ENCODE peak calls at places on chromosomes 16 and 17, in four cellular contexts. C is HL-60, Y is GM12878, L is K562. O is an unnamed sample.

GRCh38 chr16:29994613-29995329 is 646 bp downstream of the HIRIP3 start:
- DNase-seq in Y (no peak), L (peak; percentile 90), C (peak; percentile 73), O (no peak)

GRCh38 chr17:60398227-60398959 is 6.5 kb upstream of the USP32 start:
- DNase-seq in C (no peak), L (no peak), Y (peak; percentile 71), O (no peak)

GRCh38 chr17:149897-150575 is 12.7 kb downstream of the SCGB1C2 start:
- DNase-seq in L (no peak), Y (no peak), C (no peak), O (no peak)

GRCh38 chr17:45413498-45413923 is 19.2 kb downstream of the ARHGAP27 start:
- DNase-seq in Y (no peak), C (no peak), L (no peak), O (no peak)

GRCh38 chr16:50699345-50700159 is 6.1 kb downstream of the NOD2 start:
- DNase-seq in L (no peak), Y (no peak), C (peak; percentile 82), O (no peak)

GRCh38 chr17:47872651-47873161 is 21.7 kb upstream of the SP6 start:
- DNase-seq in Y (no peak), L (no peak), C (no peak), O (no peak)

GRCh38 chr17:30788918-30789317 is 35.6 kb downstream of the CRLF3 start:
- DNase-seq in C (no peak), Y (no peak), L (no peak), O (no peak)

GRCh38 chr16:72129976-72130656 is 36.5 kb downstream of the DHX38 start:
- DNase-seq in L (no peak), C (no peak), Y (no peak), O (no peak)

GRCh38 chr16:4213721-4214120 is 28.2 kb downstream of the SRL start:
- DNase-seq in C (no peak), Y (no peak), L (no peak), O (no peak)

GRCh38 chr17:72308744-72309395 is 188.1 kb downstream of the SOX9 start:
- DNase-seq in Y (no peak), L (no peak), C (no peak), O (no peak)

GRCh38 chr16:30476991-30477390 is 4.4 kb downstream of the ITGAL start:
- DNase-seq in C (no peak), L (no peak), Y (no peak), O (no peak)

GRCh38 chr17:8965394-8966168 is at the start of gene PIK3R5:
- DNase-seq in C (peak; percentile 69), Y (no peak), L (peak; percentile 77), O (peak; percentile 93)

GRCh38 chr17:8966926-8967325 is 1.4 kb upstream of the PIK3R5 start:
- DNase-seq in Y (no peak), L (no peak), C (no peak), O (no peak)

GRCh38 chr17:8963665-8964258 is 1.7 kb downstream of the PIK3R5 start:
- DNase-seq in L (no peak), C (no peak), Y (no peak), O (no peak)

GRCh38 chr17:8963017-8963416 is 2.5 kb downstream of the PIK3R5 start:
- DNase-seq in C (no peak), L (no peak), Y (no peak), O (no peak)

DNA sequence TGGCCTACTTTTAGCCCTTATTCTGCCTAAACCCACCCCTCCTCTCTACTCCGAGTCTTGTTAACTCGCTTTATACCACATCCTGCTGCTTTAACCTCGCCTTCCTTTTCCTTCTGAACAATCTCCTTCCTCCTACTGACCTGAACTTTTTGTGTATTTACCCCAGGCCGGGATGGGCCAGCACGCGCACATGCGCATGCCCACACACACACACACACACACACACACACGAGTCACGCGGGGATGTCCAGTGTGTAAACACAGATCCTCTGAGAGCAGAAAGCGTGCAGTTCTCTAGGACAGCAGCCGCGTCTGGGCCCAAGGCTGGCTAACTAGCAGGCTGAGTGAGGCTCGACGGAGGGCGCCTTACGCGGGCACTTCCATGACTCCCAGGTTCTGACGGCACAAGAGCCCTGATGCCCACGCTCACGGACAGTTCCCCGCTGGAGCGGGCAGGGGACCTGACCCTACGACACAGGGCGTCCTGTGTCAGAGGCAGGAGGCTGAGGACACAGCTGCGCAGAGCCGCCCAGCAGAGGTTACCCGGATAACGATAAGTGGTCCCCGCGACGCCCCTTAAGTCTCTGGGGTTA is 610 bp downstream of the PIK3R5 start:
- DNase-seq in Y (no peak), L (no peak), C (no peak), O (no peak)
- TF ChIP-seq SPI1 in Y (no peak), L (no peak), C (no peak), O (no peak)

GRCh38 chr17:76261421-76262215 is 3.5 kb upstream of the UBALD2 start:
- DNase-seq in C (no peak), Y (no peak), L (no peak), O (no peak)
- TF ChIP-seq SPI1 in C (no peak), Y (peak; percentile 1), L (no peak), O (no peak)

DNA sequence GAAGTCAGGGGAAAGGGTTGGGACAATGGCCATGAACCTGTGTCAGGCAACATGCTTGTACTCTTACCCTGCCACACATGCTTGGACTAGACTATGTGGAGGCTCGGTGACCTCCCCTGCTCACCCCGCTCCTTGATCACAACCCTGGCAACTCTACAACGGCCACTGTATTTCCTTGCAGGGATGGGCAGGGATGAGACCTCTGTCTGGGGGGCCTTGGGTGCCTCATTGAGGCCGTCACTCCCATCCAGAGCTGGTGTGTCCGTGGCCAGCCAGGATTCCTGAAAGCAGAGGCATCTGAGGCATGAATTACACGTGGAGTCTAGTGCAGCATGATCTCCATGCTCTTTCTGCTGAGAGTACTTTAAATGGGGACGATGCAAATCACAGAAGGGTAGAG is 948 bp downstream of the PLA2G15 start:
- DNase-seq in L (no peak), Y (no peak), C (no peak), O (no peak)
- TF ChIP-seq SPI1 in L (no peak), Y (no peak), C (no peak), O (no peak)

GRCh38 chr16:84284168-84284722 is 10.4 kb upstream of the WFDC1 start:
- DNase-seq in Y (no peak), C (no peak), L (peak; percentile 38), O (no peak)
- TF ChIP-seq SPI1 in Y (no peak), C (no peak), L (no peak), O (no peak)

GRCh38 chr16:1264257-1265089 is 8.6 kb downstream of the TPSD1 start:
- DNase-seq in C (no peak), L (no peak), Y (no peak), O (no peak)

GRCh38 chr16:1265090-1265630 is 9.3 kb downstream of the TPSD1 start:
- DNase-seq in Y (no peak), C (no peak), L (no peak), O (no peak)

GRCh38 chr16:1263591-1264216 is 7.8 kb downstream of the TPSD1 start:
- DNase-seq in C (no peak), Y (no peak), L (no peak), O (no peak)

GRCh38 chr16:1262846-1263221 is 7.0 kb downstream of the TPSD1 start:
- DNase-seq in L (no peak), C (no peak), Y (no peak), O (no peak)

GRCh38 chr16:1265826-1266225 is 10.0 kb downstream of the TPSD1 start:
- DNase-seq in C (no peak), Y (no peak), L (no peak), O (no peak)
- TF ChIP-seq SPI1 in C (no peak), Y (no peak), L (no peak), O (no peak)

GRCh38 chr16:81181013-81181720 is 57.3 kb upstream of the BCO1 start:
- DNase-seq in Y (no peak), C (no peak), L (peak; percentile 56), O (no peak)
- TF ChIP-seq SPI1 in Y (no peak), C (no peak), L (peak; percentile 83), O (no peak)

GRCh38 chr16:86946396-86946795 is 368.0 kb downstream of the FOXL1 start:
- DNase-seq in C (no peak), Y (no peak), L (no peak), O (no peak)
- TF ChIP-seq SPI1 in C (no peak), Y (no peak), L (no peak), O (no peak)

GRCh38 chr17:66399441-66399840 is 97.0 kb downstream of the PRKCA start:
- DNase-seq in C (no peak), Y (no peak), L (no peak), O (no peak)
- TF ChIP-seq SPI1 in C (no peak), Y (no peak), L (no peak), O (no peak)

GRCh38 chr17:21373696-21374454 is 2.3 kb upstream of the KCNJ12 start:
- DNase-seq in C (no peak), Y (no peak), L (no peak), O (no peak)

GRCh38 chr17:21374455-21375161 is 1.5 kb upstream of the KCNJ12 start:
- DNase-seq in Y (no peak), C (peak; percentile 6), L (no peak), O (no peak)

GRCh38 chr17:21371511-21372081 is 4.6 kb upstream of the KCNJ12 start:
- DNase-seq in L (no peak), Y (no peak), C (no peak), O (no peak)

GRCh38 chr17:21372256-21372954 is 3.8 kb upstream of the KCNJ12 start:
- DNase-seq in Y (no peak), C (no peak), L (no peak), O (no peak)

DNA sequence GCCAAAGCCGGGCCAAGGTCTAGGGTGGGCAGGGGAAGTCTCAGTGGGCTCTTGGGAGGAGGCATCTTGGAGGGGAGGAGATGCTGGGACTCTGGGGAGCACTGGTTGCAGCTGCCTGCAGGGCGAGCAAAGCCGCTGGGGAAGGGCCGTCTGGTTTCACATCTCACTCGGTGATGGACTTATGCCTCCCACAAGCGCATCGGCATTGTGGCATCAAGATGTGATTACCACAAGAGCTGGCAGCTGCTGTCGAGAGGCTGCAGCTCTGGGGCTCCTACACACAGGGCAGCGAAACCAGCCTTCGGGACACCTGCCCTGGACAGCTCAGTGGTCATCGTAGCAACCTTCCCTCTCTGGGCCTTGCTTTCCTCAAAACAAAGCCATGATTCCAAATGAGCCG is 3.1 kb upstream of the KCNJ12 start:
- DNase-seq in C (no peak), Y (no peak), L (no peak), O (no peak)
- TF ChIP-seq SPI1 in C (no peak), Y (no peak), L (no peak), O (no peak)